ENCODE peak calls at places on chromosome 4, in seven cellular contexts. One of them, this sample, is unnamed.

GRCh38 chr4:183503497-183504063 is 1.3 kb upstream of the ING2 start:
- DNase-seq in stimulated activated CD4-positive, alpha-beta T cell treated with anti-CD3 and anti-CD28 coated beads, Interleukin-4, amount 100 ng/mL, for 48 hours: no peak
- DNase-seq in ELR: no peak
- DNase-seq in nephron progenitor cell: no peak
- DNase-seq in heart left ventricle: no peak
- DNase-seq in stimulated activated CD8-positive, alpha-beta memory T cell treated with anti-CD3 and anti-CD28 coated beads, Interleukin-7, amount 100 ng/mL, for 48 hours: no peak
- DNase-seq in uterus: no peak
- DNase-seq in this sample: no peak

GRCh38 chr4:105551968-105552746 is at the start of gene ARHGEF38:
- DNase-seq in ELR: peak; percentile 25
- DNase-seq in nephron progenitor cell: no peak
- DNase-seq in stimulated activated CD4-positive, alpha-beta T cell treated with anti-CD3 and anti-CD28 coated beads, Interleukin-4, amount 100 ng/mL, for 48 hours: no peak
- DNase-seq in heart left ventricle: no peak
- DNase-seq in stimulated activated CD8-positive, alpha-beta memory T cell treated with anti-CD3 and anti-CD28 coated beads, Interleukin-7, amount 100 ng/mL, for 48 hours: no peak
- DNase-seq in uterus: no peak
- DNase-seq in this sample: no peak

GRCh38 chr4:174135530-174135929 is 147.9 kb downstream of the FBXO8 start:
- DNase-seq in nephron progenitor cell: no peak
- DNase-seq in heart left ventricle: no peak
- DNase-seq in stimulated activated CD4-positive, alpha-beta T cell treated with anti-CD3 and anti-CD28 coated beads, Interleukin-4, amount 100 ng/mL, for 48 hours: no peak
- DNase-seq in ELR: no peak
- DNase-seq in uterus: no peak
- DNase-seq in stimulated activated CD8-positive, alpha-beta memory T cell treated with anti-CD3 and anti-CD28 coated beads, Interleukin-7, amount 100 ng/mL, for 48 hours: no peak
- DNase-seq in this sample: no peak

GRCh38 chr4:22962186-22962786 is 269.5 kb downstream of the GBA3 start:
- DNase-seq in nephron progenitor cell: peak; percentile 5
- DNase-seq in stimulated activated CD4-positive, alpha-beta T cell treated with anti-CD3 and anti-CD28 coated beads, Interleukin-4, amount 100 ng/mL, for 48 hours: no peak
- DNase-seq in heart left ventricle: no peak
- DNase-seq in stimulated activated CD8-positive, alpha-beta memory T cell treated with anti-CD3 and anti-CD28 coated beads, Interleukin-7, amount 100 ng/mL, for 48 hours: no peak
- DNase-seq in uterus: no peak
- DNase-seq in ELR: peak; percentile 43
- DNase-seq in this sample: no peak

GRCh38 chr4:133403913-133404312 is 254.8 kb downstream of the PCDH10 start:
- DNase-seq in heart left ventricle: no peak
- DNase-seq in nephron progenitor cell: no peak
- DNase-seq in stimulated activated CD8-positive, alpha-beta memory T cell treated with anti-CD3 and anti-CD28 coated beads, Interleukin-7, amount 100 ng/mL, for 48 hours: no peak
- DNase-seq in ELR: no peak
- DNase-seq in stimulated activated CD4-positive, alpha-beta T cell treated with anti-CD3 and anti-CD28 coated beads, Interleukin-4, amount 100 ng/mL, for 48 hours: no peak
- DNase-seq in uterus: no peak
- DNase-seq in this sample: no peak

GRCh38 chr4:5782829-5783476 is 72.0 kb downstream of the EVC start:
- DNase-seq in ELR: no peak
- DNase-seq in heart left ventricle: no peak
- DNase-seq in uterus: no peak
- DNase-seq in nephron progenitor cell: no peak
- DNase-seq in stimulated activated CD8-positive, alpha-beta memory T cell treated with anti-CD3 and anti-CD28 coated beads, Interleukin-7, amount 100 ng/mL, for 48 hours: no peak
- DNase-seq in stimulated activated CD4-positive, alpha-beta T cell treated with anti-CD3 and anti-CD28 coated beads, Interleukin-4, amount 100 ng/mL, for 48 hours: no peak
- DNase-seq in this sample: no peak

GRCh38 chr4:73281396-73281795 is 22.8 kb upstream of the ANKRD17 start:
- DNase-seq in nephron progenitor cell: no peak
- DNase-seq in ELR: no peak
- DNase-seq in stimulated activated CD4-positive, alpha-beta T cell treated with anti-CD3 and anti-CD28 coated beads, Interleukin-4, amount 100 ng/mL, for 48 hours: no peak
- DNase-seq in stimulated activated CD8-positive, alpha-beta memory T cell treated with anti-CD3 and anti-CD28 coated beads, Interleukin-7, amount 100 ng/mL, for 48 hours: no peak
- DNase-seq in uterus: no peak
- DNase-seq in heart left ventricle: no peak
- DNase-seq in this sample: no peak

GRCh38 chr4:2250003-2250763 is 8.3 kb upstream of the HAUS3 start:
- DNase-seq in uterus: no peak
- DNase-seq in stimulated activated CD8-positive, alpha-beta memory T cell treated with anti-CD3 and anti-CD28 coated beads, Interleukin-7, amount 100 ng/mL, for 48 hours: no peak
- DNase-seq in nephron progenitor cell: no peak
- DNase-seq in heart left ventricle: no peak
- DNase-seq in stimulated activated CD4-positive, alpha-beta T cell treated with anti-CD3 and anti-CD28 coated beads, Interleukin-4, amount 100 ng/mL, for 48 hours: no peak
- DNase-seq in ELR: no peak
- DNase-seq in this sample: no peak

GRCh38 chr4:5757536-5757935 is 46.5 kb downstream of the EVC start:
- DNase-seq in nephron progenitor cell: no peak
- DNase-seq in uterus: no peak
- DNase-seq in ELR: peak; percentile 58
- DNase-seq in stimulated activated CD8-positive, alpha-beta memory T cell treated with anti-CD3 and anti-CD28 coated beads, Interleukin-7, amount 100 ng/mL, for 48 hours: no peak
- DNase-seq in stimulated activated CD4-positive, alpha-beta T cell treated with anti-CD3 and anti-CD28 coated beads, Interleukin-4, amount 100 ng/mL, for 48 hours: no peak
- DNase-seq in heart left ventricle: no peak
- DNase-seq in this sample: no peak

GRCh38 chr4:37549003-37549402 is 137.2 kb downstream of the RELL1 start:
- DNase-seq in stimulated activated CD8-positive, alpha-beta memory T cell treated with anti-CD3 and anti-CD28 coated beads, Interleukin-7, amount 100 ng/mL, for 48 hours: no peak
- DNase-seq in stimulated activated CD4-positive, alpha-beta T cell treated with anti-CD3 and anti-CD28 coated beads, Interleukin-4, amount 100 ng/mL, for 48 hours: no peak
- DNase-seq in heart left ventricle: no peak
- DNase-seq in nephron progenitor cell: no peak
- DNase-seq in uterus: no peak
- DNase-seq in ELR: peak; percentile 96
- DNase-seq in this sample: peak; percentile 27

GRCh38 chr4:48752256-48752655 is 27.8 kb downstream of the FRYL start:
- DNase-seq in uterus: no peak
- DNase-seq in nephron progenitor cell: no peak
- DNase-seq in ELR: no peak
- DNase-seq in stimulated activated CD8-positive, alpha-beta memory T cell treated with anti-CD3 and anti-CD28 coated beads, Interleukin-7, amount 100 ng/mL, for 48 hours: no peak
- DNase-seq in heart left ventricle: no peak
- DNase-seq in stimulated activated CD4-positive, alpha-beta T cell treated with anti-CD3 and anti-CD28 coated beads, Interleukin-4, amount 100 ng/mL, for 48 hours: no peak
- DNase-seq in this sample: no peak